ENCODE peak calls at places on chromosomes 16 and 17, in five cellular contexts. One of them, this sample, is unnamed.

GRCh38 chr16:30119428-30119827 is 3.6 kb downstream of the MAPK3 start:
- DNase-seq in mesenchymal stem cell: no peak
- DNase-seq in H9: no peak
- DNase-seq in H1: no peak
- DNase-seq in trophoblast cell: no peak
- DNase-seq in this sample: no peak

GRCh38 chr17:37607637-37608368 is 1.4 kb downstream of the SYNRG start:
- DNase-seq in mesenchymal stem cell: no peak
- DNase-seq in H9: no peak
- DNase-seq in H1: no peak
- DNase-seq in trophoblast cell: no peak
- DNase-seq in this sample: no peak

GRCh38 chr17:55275894-55276804 is 11.4 kb downstream of the HLF start:
- DNase-seq in mesenchymal stem cell: no peak
- DNase-seq in H9: no peak
- DNase-seq in H1: no peak
- DNase-seq in trophoblast cell: no peak
- DNase-seq in this sample: no peak

GRCh38 chr16:12426122-12426521 is 377.6 kb downstream of the CPPED1 start:
- DNase-seq in mesenchymal stem cell: peak; percentile 29
- DNase-seq in H9: no peak
- DNase-seq in H1: no peak
- DNase-seq in trophoblast cell: no peak
- DNase-seq in this sample: peak; percentile 12

GRCh38 chr17:65797809-65798208 is 236.4 kb upstream of the AXIN2 start:
- DNase-seq in mesenchymal stem cell: no peak
- DNase-seq in H9: peak; percentile 65
- DNase-seq in H1: peak; percentile 7
- DNase-seq in trophoblast cell: no peak
- DNase-seq in this sample: no peak

GRCh38 chr17:2054262-2054739 is 602 bp upstream of the HIC1 start:
- DNase-seq in mesenchymal stem cell: peak; percentile 73
- DNase-seq in H9: peak; percentile 71
- DNase-seq in H1: no peak
- DNase-seq in trophoblast cell: peak; percentile 78
- DNase-seq in this sample: no peak

GRCh38 chr16:53282975-53283946 is 151.0 kb upstream of the RBL2 start:
- DNase-seq in mesenchymal stem cell: peak; percentile 58
- DNase-seq in H9: no peak
- DNase-seq in H1: no peak
- DNase-seq in trophoblast cell: no peak
- DNase-seq in this sample: peak; percentile 2

GRCh38 chr17:78723001-78723796 is 58.9 kb downstream of the CYTH1 start:
- DNase-seq in mesenchymal stem cell: peak; percentile 61
- DNase-seq in H9: peak; percentile 90
- DNase-seq in H1: no peak
- DNase-seq in trophoblast cell: no peak
- DNase-seq in this sample: peak; percentile 64

GRCh38 chr16:46688101-46688656 is 799 bp downstream of the VPS35 start:
- DNase-seq in mesenchymal stem cell: no peak
- DNase-seq in H9: no peak
- DNase-seq in H1: no peak
- DNase-seq in trophoblast cell: no peak
- DNase-seq in this sample: no peak

GRCh38 chr17:74453665-74454196 is 12.7 kb upstream of the CD300A start:
- DNase-seq in mesenchymal stem cell: no peak
- DNase-seq in H9: peak; percentile 97
- DNase-seq in H1: no peak
- DNase-seq in trophoblast cell: no peak
- DNase-seq in this sample: no peak

GRCh38 chr17:53420035-53420641 is 402.6 kb upstream of the KIF2B start:
- DNase-seq in mesenchymal stem cell: no peak
- DNase-seq in H9: no peak
- DNase-seq in H1: no peak
- DNase-seq in trophoblast cell: no peak
- DNase-seq in this sample: no peak

GRCh38 chr16:59973966-59974365 is 1239.8 kb upstream of the GOT2 start:
- DNase-seq in mesenchymal stem cell: no peak
- DNase-seq in H9: no peak
- DNase-seq in H1: no peak
- DNase-seq in trophoblast cell: no peak
- DNase-seq in this sample: no peak

GRCh38 chr17:81250286-81251090 is 11.4 kb downstream of the NDUFAF8 start:
- DNase-seq in mesenchymal stem cell: no peak
- DNase-seq in H9: no peak
- DNase-seq in H1: no peak
- DNase-seq in trophoblast cell: no peak
- DNase-seq in this sample: no peak

GRCh38 chr17:14833201-14833773 is 431.8 kb downstream of the PMP22 start:
- DNase-seq in mesenchymal stem cell: peak; percentile 80
- DNase-seq in H9: no peak
- DNase-seq in H1: no peak
- DNase-seq in trophoblast cell: no peak
- DNase-seq in this sample: no peak

GRCh38 chr17:82449136-82449882 is 1.2 kb downstream of the CYBC1 start:
- DNase-seq in mesenchymal stem cell: no peak
- DNase-seq in H9: peak; percentile 71
- DNase-seq in H1: no peak
- DNase-seq in trophoblast cell: no peak
- DNase-seq in this sample: no peak

GRCh38 chr17:79201536-79202227 is 127.1 kb downstream of the ENGASE start:
- DNase-seq in mesenchymal stem cell: peak; percentile 19
- DNase-seq in H9: no peak
- DNase-seq in H1: no peak
- DNase-seq in trophoblast cell: no peak
- DNase-seq in this sample: no peak

GRCh38 chr17:74432484-74433391 is 850 bp downstream of the GPRC5C start:
- DNase-seq in mesenchymal stem cell: no peak
- DNase-seq in H9: peak; percentile 47
- DNase-seq in H1: no peak
- DNase-seq in trophoblast cell: no peak
- DNase-seq in this sample: no peak

DNA sequence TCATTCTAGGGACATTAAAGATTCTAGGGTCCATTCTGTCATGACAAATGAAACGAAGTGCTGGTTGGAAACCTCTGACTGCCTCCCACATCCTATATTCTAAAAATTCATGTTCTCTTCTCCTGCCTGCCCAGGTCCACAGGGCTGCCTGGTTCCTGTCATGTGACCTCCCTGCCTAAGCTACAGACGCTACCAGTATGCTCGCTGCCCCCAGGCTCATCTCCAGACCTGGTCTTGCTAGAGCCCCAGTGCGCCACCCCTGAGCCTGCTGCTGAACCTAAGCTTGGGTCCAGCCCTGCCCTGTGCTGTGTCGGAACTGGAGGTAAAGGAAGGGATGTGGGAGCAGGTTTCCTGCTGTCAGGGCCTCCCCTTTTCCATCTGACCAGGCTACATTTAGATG is 231.6 kb upstream of the CDH5 start:
- DNase-seq in mesenchymal stem cell: no peak
- DNase-seq in H9: no peak
- DNase-seq in H1: no peak
- DNase-seq in trophoblast cell: no peak
- DNase-seq in this sample: no peak
- H3K14ac ChIP-seq in mesenchymal stem cell: no peak overlapping the region
- H3K14ac ChIP-seq in H9: no peak overlapping the region
- H3K14ac ChIP-seq in H1: no peak overlapping the region
- H3K14ac ChIP-seq in trophoblast cell: no peak overlapping the region
- H3K14ac ChIP-seq in this sample: no peak overlapping the region

GRCh38 chr16:86157616-86158247 is 258.8 kb downstream of the IRF8 start:
- DNase-seq in mesenchymal stem cell: peak; percentile 87
- DNase-seq in H9: no peak
- DNase-seq in H1: no peak
- DNase-seq in trophoblast cell: no peak
- DNase-seq in this sample: no peak
- H3K23ac ChIP-seq in mesenchymal stem cell: no peak overlapping the region
- H3K23ac ChIP-seq in H9: no peak overlapping the region
- H3K23ac ChIP-seq in H1: no peak overlapping the region
- H3K23ac ChIP-seq in trophoblast cell: no peak overlapping the region
- H3K23ac ChIP-seq in this sample: no peak overlapping the region

DNA sequence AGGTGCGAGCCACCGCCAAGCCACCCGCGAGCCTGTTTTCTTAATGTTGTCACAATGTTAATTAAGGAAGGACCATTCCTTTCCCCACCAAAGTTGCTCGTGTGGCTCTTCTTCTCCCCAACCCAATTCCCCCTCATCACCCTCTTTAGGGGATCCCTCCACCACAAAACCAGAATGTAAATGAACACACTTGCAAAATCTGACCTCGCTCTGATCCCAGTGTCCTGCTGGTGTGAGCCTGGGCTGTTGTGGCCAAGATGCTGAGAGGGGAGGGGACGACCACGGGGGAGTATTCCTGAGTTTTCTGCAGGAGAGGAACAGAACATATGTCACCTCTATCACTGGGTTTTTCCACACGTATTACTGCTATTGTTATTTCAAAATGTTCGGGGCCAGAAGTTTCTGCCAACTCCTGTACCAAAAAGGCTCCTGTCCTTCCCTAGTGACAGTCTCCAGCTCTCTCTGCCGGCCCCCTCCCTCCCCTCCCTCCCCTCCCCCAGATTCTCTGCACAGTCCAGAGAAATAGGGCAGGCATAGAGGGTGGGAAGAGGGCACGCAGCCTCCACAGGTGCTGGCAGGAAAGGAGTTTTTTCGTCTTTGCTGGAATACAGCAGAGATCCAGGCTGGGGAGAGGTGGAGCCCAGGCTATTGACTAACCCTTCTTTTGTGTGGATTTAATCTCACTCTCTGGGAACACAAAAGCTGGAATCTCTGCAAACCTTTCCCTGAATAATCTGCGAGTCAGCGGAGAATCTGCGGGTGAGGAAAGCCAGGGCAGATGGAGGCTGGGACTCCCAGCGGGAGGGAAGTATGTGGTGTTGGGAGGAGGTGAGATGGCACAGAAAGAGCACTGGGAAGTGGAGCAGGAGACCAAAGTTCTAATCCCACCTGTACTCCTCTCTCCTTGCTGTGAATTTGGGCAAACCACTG is 4.5 kb upstream of the CA4 start:
- DNase-seq in mesenchymal stem cell: no peak
- DNase-seq in H9: peak; percentile 57
- DNase-seq in H1: no peak
- DNase-seq in trophoblast cell: peak; percentile 71
- DNase-seq in this sample: peak; percentile 71
- H2BK12ac ChIP-seq in mesenchymal stem cell: no peak overlapping the region
- H2BK12ac ChIP-seq in H9: no peak overlapping the region
- H2BK12ac ChIP-seq in H1: peak overlapping the region; percentile 9
- H2BK12ac ChIP-seq in trophoblast cell: no peak overlapping the region
- H2BK12ac ChIP-seq in this sample: no peak overlapping the region

GRCh38 chr16:87784812-87785211 is 19.0 kb upstream of the KLHDC4 start:
- DNase-seq in mesenchymal stem cell: no peak
- DNase-seq in H9: no peak
- DNase-seq in H1: no peak
- DNase-seq in trophoblast cell: peak; percentile 77
- DNase-seq in this sample: no peak
- H3K14ac ChIP-seq in mesenchymal stem cell: no peak overlapping the region
- H3K14ac ChIP-seq in H9: no peak overlapping the region
- H3K14ac ChIP-seq in H1: no peak overlapping the region
- H3K14ac ChIP-seq in trophoblast cell: no peak overlapping the region
- H3K14ac ChIP-seq in this sample: no peak overlapping the region

DNA sequence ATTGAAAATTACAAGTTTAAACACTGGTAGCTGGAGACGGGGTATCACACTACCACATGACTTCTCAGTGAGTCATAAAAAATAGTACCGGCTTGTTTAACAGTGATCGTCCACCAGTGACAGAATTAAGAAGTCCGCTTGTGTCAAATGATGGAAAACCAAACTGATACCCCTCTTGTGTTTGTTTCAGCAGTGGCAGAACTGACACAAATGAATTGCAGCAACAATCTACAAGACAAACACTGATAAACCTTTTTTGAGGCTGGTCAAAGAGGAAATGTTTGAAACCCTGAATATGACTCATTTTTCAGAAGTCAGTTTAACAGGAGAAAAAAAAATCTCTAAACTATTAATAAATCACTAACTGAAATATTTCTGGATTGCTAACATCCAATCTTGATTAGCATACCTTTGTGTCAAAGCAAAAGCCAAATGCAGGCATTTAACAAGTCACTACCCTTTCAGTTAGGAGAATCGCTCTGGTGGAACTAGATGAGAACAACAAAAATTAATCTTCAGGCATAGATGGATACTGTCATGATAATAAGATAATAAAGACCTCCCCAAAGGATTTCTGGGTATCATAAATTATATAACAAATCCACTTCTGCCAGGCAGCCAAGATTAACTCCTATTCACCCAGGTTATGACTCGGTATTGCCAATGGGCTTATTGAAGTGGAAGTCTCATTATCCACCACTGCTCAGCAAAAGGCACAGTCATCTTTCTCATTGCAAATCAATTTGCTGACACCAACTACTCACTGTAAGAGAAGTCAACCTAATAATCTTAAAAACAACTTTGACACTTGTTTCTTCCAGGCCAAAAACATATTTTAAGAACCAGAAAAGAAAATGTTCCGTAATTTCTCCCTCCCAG is 20.7 kb downstream of the DCUN1D3 start:
- DNase-seq in mesenchymal stem cell: peak; percentile 71
- DNase-seq in H9: no peak
- DNase-seq in H1: no peak
- DNase-seq in trophoblast cell: no peak
- DNase-seq in this sample: no peak
- H3K23ac ChIP-seq in mesenchymal stem cell: no peak overlapping the region
- H3K23ac ChIP-seq in H9: no peak overlapping the region
- H3K23ac ChIP-seq in H1: no peak overlapping the region
- H3K23ac ChIP-seq in trophoblast cell: no peak overlapping the region
- H3K23ac ChIP-seq in this sample: no peak overlapping the region

This sample was measured in neuronal stem cell.